ENCODE peak calls at places on chromosomes 5 and 9, in eight cellular contexts. G is dorsolateral prefrontal cortex, F is WERI-Rb-1, W is brain microvascular endothelial cell, E is cardiac muscle cell, M is left ventricle myocardium inferior, P is BJ, H is Caco-2. Q is an unnamed sample.

GRCh38 chr9:17742065-17742464 is 163.2 kb downstream of the SH3GL2 start:
- DNase-seq in P (no peak), H (no peak), F (peak; percentile 41), M (no peak), E (no peak), W (no peak), G (no peak), Q (no peak)

GRCh38 chr5:10585120-10585915 is 21.4 kb downstream of the ANKRD33B start:
- DNase-seq in P (no peak), W (no peak), F (no peak), E (no peak), H (no peak), G (no peak), M (no peak), Q (no peak)

GRCh38 chr9:137860361-137860760 is 17.2 kb upstream of the CACNA1B start:
- DNase-seq in W (no peak), G (no peak), M (no peak), E (no peak), F (no peak), P (no peak), H (no peak), Q (no peak)

GRCh38 chr5:10588779-10589447 is 25.0 kb downstream of the ANKRD33B start:
- DNase-seq in G (peak; percentile 7), F (no peak), M (no peak), W (no peak), H (no peak), E (no peak), P (no peak), Q (no peak)

GRCh38 chr5:68261174-68262021 is 45.8 kb downstream of the PIK3R1 start:
- DNase-seq in P (no peak), F (no peak), W (no peak), E (peak; percentile 78), G (no peak), H (no peak), M (no peak), Q (no peak)

GRCh38 chr5:89932771-89933181 is 476.8 kb downstream of the CETN3 start:
- DNase-seq in G (no peak), P (no peak), F (no peak), M (no peak), H (no peak), W (no peak), E (peak; percentile 32), Q (no peak)

GRCh38 chr5:64497390-64497789 is 8.4 kb upstream of the RGS7BP start:
- DNase-seq in M (no peak), G (no peak), W (peak; percentile 73), E (peak; percentile 4), H (no peak), P (no peak), F (no peak), Q (no peak)

GRCh38 chr9:34559616-34560546 is 29.6 kb downstream of the CNTFR start:
- DNase-seq in F (peak; percentile 79), W (peak; percentile 43), G (peak; percentile 74), P (no peak), E (peak; percentile 84), M (peak; percentile 48), H (no peak), Q (no peak)

GRCh38 chr5:115873392-115873791 is 31.7 kb downstream of the AP3S1 start:
- DNase-seq in G (no peak), H (no peak), M (no peak), E (no peak), P (no peak), W (peak; percentile 18), F (no peak), Q (no peak)

GRCh38 chr5:173765030-173765644 is 123.0 kb upstream of the CPEB4 start:
- DNase-seq in H (no peak), F (no peak), M (no peak), P (no peak), W (no peak), G (no peak), E (no peak), Q (no peak)

GRCh38 chr5:68730220-68731010 is 363.4 kb upstream of the SLC30A5 start:
- DNase-seq in H (no peak), W (peak; percentile 88), G (peak; percentile 85), P (peak; percentile 66), M (peak; percentile 18), E (peak; percentile 84), F (peak; percentile 25), Q (peak; percentile 9)

GRCh38 chr9:4762889-4763521 is 22.0 kb upstream of the AK3 start:
- DNase-seq in W (peak; percentile 20), E (peak; percentile 49), P (no peak), H (no peak), F (no peak), G (no peak), M (no peak), Q (no peak)

GRCh38 chr5:152113401-152113800 is 188.8 kb upstream of the GLRA1 start:
- DNase-seq in P (no peak), M (no peak), H (no peak), W (peak; percentile 9), F (no peak), E (no peak), G (no peak), Q (no peak)

GRCh38 chr9:69118656-69119055 is 55.4 kb upstream of the TJP2 start:
- DNase-seq in P (no peak), F (no peak), G (no peak), M (no peak), H (no peak), E (no peak), W (no peak), Q (no peak)

GRCh38 chr9:130979591-130980385 is 29.2 kb upstream of the LAMC3 start:
- DNase-seq in E (no peak), G (no peak), P (no peak), H (peak; percentile 28), W (no peak), M (no peak), F (no peak), Q (no peak)

GRCh38 chr5:106522296-106522695 is 1148.4 kb downstream of the EFNA5 start:
- DNase-seq in E (no peak), W (peak; percentile 2), M (no peak), G (no peak), F (no peak), H (no peak), P (no peak), Q (no peak)

GRCh38 chr5:77957931-77958476 is 181.9 kb upstream of the TBCA start:
- DNase-seq in E (no peak), M (no peak), H (no peak), F (no peak), W (no peak), G (no peak), P (no peak), Q (no peak)

GRCh38 chr5:77957516-77957915 is 181.4 kb upstream of the TBCA start:
- DNase-seq in F (no peak), G (no peak), E (no peak), H (no peak), M (no peak), W (no peak), P (no peak), Q (no peak)

GRCh38 chr5:77958642-77959315 is 182.6 kb upstream of the TBCA start:
- DNase-seq in M (no peak), F (no peak), H (no peak), G (no peak), W (no peak), P (no peak), E (no peak), Q (no peak)

GRCh38 chr5:77955577-77955976 is 179.4 kb upstream of the TBCA start:
- DNase-seq in P (no peak), G (no peak), M (no peak), F (no peak), H (no peak), E (no peak), W (no peak), Q (no peak)

DNA sequence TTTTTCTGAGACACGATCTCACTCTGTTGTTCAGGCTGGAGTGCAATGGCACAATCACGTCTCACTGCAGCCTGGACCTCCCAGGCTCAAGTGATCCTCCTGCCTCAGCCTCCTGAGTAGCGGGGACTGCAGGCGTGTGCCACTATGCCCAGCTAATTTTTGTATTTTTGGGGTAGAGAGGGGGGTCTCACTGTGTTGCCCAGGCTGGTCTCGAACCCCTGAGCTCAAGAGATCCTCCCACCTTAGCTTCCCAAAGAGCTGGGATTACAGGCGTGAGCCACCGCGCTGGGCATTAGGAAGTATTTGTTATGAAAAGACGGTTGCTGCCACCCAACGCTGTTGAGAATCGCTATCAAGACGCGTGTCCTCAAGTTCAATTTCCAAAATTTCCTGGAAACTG is 180.9 kb upstream of the TBCA start:
- DNase-seq in M (no peak), F (no peak), P (no peak), W (no peak), H (no peak), E (no peak), G (no peak), Q (no peak)
- H3K27me3 ChIP-seq in M (peaks cover 78% of the 10 kb centered on the region), F (no peaks in the 10 kb centered on the region), P (peaks cover 13% of the 10 kb centered on the region), W (peaks cover 38% of the 10 kb centered on the region), H (no peaks in the 10 kb centered on the region), E (peaks cover 71% of the 10 kb centered on the region), G (peaks cover 51% of the 10 kb centered on the region), Q (no peaks in the 10 kb centered on the region)

DNA sequence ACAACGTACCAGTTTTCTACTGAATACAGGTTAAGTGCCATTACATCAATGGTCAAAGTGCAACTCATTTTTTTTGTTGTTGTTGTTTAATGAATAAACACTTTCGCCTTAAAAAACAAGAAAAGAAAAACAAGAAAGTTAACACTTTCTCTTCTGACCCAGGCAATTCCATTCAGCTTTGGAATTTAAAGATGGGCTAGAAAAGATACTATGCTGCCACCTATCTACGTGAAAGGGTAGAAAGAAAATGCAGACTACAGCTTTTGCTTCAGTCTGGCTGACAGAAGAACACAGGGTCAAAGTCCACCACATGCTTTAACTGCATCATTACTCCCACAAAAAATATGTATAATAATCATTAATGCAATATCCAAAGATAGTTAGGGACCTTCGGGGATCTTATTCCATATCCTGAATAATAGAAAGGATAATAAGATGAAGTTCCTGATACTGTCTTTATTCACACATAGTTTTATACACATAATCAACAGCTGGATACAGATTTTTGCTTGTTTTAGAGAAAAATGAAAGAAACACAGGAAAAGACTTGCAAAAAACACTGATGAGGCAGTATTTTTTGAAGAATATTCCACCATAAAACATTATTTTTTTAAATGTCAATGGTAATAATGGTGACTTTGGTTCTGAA is 40.4 kb downstream of the ZDHHC21 start:
- DNase-seq in G (no peak), P (no peak), F (no peak), M (no peak), H (no peak), W (no peak), E (peak; percentile 30), Q (no peak)
- TF ChIP-seq CTCF in G (peak; percentile 64), P (peak; percentile 54), F (peak; percentile 47), M (peak; percentile 67), H (peak; percentile 39), W (peak; percentile 57), E (peak; percentile 51), Q (no peak)

GRCh38 chr9:21985964-21986667 is 8.1 kb downstream of the CDKN2A start:
- DNase-seq in H (no peak), M (no peak), P (no peak), W (no peak), F (no peak), G (no peak), E (no peak), Q (no peak)
- H3K27me3 ChIP-seq in H (no peaks in the 10 kb centered on the region), M (peaks cover 98% of the 10 kb centered on the region), P (no peaks in the 10 kb centered on the region), W (no peaks in the 10 kb centered on the region), F (no peaks in the 10 kb centered on the region), G (peaks cover 92% of the 10 kb centered on the region), E (peaks cover 100% of the 10 kb centered on the region), Q (peaks cover 17% of the 10 kb centered on the region)

DNA sequence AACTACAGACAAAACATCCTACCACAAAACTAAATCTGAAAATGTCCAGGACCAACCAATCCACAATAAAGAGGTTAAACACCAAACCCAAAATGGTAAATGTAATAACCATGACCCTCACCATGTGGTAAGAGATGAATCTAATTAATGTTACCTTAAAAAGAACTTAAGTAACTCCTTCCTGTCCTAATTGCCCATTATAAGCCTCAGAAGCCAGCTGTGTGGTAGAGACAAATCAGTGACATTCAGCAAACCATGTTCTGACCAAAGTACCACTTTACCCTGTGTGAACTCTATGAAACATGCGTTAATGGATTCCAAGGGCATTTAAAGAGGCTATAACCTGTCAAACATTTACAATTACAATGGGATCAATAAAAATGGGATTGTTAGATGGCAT is 25.0 kb downstream of the LPAR1 start:
- DNase-seq in G (no peak), F (no peak), M (no peak), W (no peak), E (no peak), P (no peak), H (no peak), Q (no peak)
- TF ChIP-seq CTCF in G (no peak), F (no peak), M (no peak), W (no peak), E (no peak), P (no peak), H (no peak), Q (no peak)